ENCODE peak calls at places on chromosomes 13 and 19, in five cellular contexts. A is vagina; K is WERI-Rb-1; E is CD4-positive, alpha-beta memory T cell; M is fibroblast of lung. Q is an unnamed sample.

GRCh38 chr13:20767309-20767943 is 6.3 kb downstream of the EEF1AKMT1 start:
- DNase-seq in A (no peak), K (no peak), E (no peak), M (no peak), Q (no peak)

GRCh38 chr19:48760514-48761221 is 5.3 kb downstream of the FGF21 start:
- DNase-seq in A (no peak), K (no peak), E (no peak), M (no peak), Q (no peak)

GRCh38 chr13:40315416-40316064 is 350.9 kb downstream of the FOXO1 start:
- DNase-seq in A (no peak), K (no peak), E (peak; percentile 73), M (no peak), Q (peak; percentile 24)

GRCh38 chr13:73754727-73755292 is 379.4 kb downstream of the KLF12 start:
- DNase-seq in A (no peak), K (peak; percentile 20), E (peak; percentile 42), M (peak; percentile 73), Q (no peak)

GRCh38 chr13:44312898-44313551 is 60.6 kb upstream of the SERP2 start:
- DNase-seq in A (no peak), K (no peak), E (no peak), M (peak; percentile 92), Q (no peak)

GRCh38 chr19:31282346-31282745 is 66.9 kb downstream of the TSHZ3 start:
- DNase-seq in A (no peak), K (no peak), E (no peak), M (no peak), Q (no peak)

GRCh38 chr19:33499248-33499647 is 22.3 kb downstream of the PEPD start:
- DNase-seq in A (no peak), K (no peak), E (no peak), M (no peak), Q (no peak)

GRCh38 chr19:3243851-3244700 is 19.6 kb downstream of the CELF5 start:
- DNase-seq in A (no peak), K (no peak), E (peak; percentile 42), M (peak; percentile 56), Q (peak; percentile 55)

GRCh38 chr19:6685482-6685881 is 15.5 kb upstream of the TNFSF14 start:
- DNase-seq in A (no peak), K (no peak), E (no peak), M (no peak), Q (no peak)

GRCh38 chr19:40519352-40520322 is 52.8 kb downstream of the SPTBN4 start:
- DNase-seq in A (no peak), K (peak; percentile 51), E (no peak), M (peak; percentile 45), Q (no peak)

GRCh38 chr19:15381429-15381828 is 1.8 kb upstream of the AKAP8 start:
- DNase-seq in A (no peak), K (no peak), E (no peak), M (no peak), Q (no peak)

GRCh38 chr19:36172852-36173251 is 20.6 kb upstream of the COX7A1 start:
- DNase-seq in A (no peak), K (no peak), E (no peak), M (no peak), Q (no peak)

GRCh38 chr13:75544681-75545333 is 4.8 kb upstream of the UCHL3 start:
- DNase-seq in A (no peak), K (no peak), E (no peak), M (peak; percentile 88), Q (no peak)

GRCh38 chr13:75541287-75541686 is 3.6 kb upstream of the COMMD6 start:
- DNase-seq in A (no peak), K (no peak), E (no peak), M (no peak), Q (no peak)

GRCh38 chr13:75547917-75548316 is 1.7 kb upstream of the UCHL3 start:
- DNase-seq in A (no peak), K (no peak), E (no peak), M (no peak), Q (no peak)

GRCh38 chr13:75537401-75538365 is at the start of gene COMMD6:
- DNase-seq in A (no peak), K (peak; percentile 81), E (peak; percentile 69), M (peak; percentile 92), Q (peak; percentile 53)

DNA sequence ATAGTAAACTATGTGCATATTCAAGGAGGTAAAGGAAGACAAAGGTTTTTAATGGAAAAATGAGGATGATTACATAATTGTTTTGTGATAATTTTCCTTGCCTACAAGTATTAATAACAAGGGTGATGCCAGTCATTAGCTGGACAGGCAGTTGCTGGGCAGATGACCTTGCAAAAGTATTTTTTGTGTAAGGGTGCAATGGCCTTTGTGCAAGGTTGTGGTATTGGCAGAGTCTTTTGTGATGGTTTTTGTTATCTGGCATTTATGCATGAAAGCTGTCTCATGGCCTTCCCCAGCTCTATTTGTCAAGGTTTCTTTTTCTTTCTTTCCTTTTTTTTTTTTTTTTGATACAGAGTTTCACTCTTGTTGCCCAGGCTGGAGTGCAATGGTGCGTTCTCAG is 4.3 kb upstream of the COMMD6 start:
- DNase-seq in A (no peak), K (no peak), E (no peak), M (no peak), Q (no peak)
- H3K27ac ChIP-seq in A (no peak overlapping the region), K (no peak overlapping the region), E (no peak overlapping the region), M (no peak overlapping the region), Q (no peak overlapping the region)

GRCh38 chr19:2037676-2038255 is 13.3 kb downstream of the MKNK2 start:
- DNase-seq in A (no peak), K (no peak), E (no peak), M (no peak), Q (no peak)
- H3K27ac ChIP-seq in A (no peak overlapping the region), K (no peak overlapping the region), E (no peak overlapping the region), M (no peak overlapping the region), Q (no peak overlapping the region)

GRCh38 chr19:782195-783043 is 14.8 kb upstream of the PTBP1 start:
- DNase-seq in A (no peak), K (no peak), E (no peak), M (peak; percentile 33), Q (no peak)
- H3K27ac ChIP-seq in A (peak overlapping the region; percentile 27), K (no peak overlapping the region), E (no peak overlapping the region), M (peak overlapping the region; percentile 39), Q (no peak overlapping the region)

GRCh38 chr19:51709575-51709974 is 14.2 kb downstream of the HAS1 start:
- DNase-seq in A (no peak), K (no peak), E (no peak), M (no peak), Q (no peak)

GRCh38 chr19:51708811-51709210 is 15.0 kb downstream of the HAS1 start:
- DNase-seq in A (no peak), K (no peak), E (no peak), M (no peak), Q (no peak)

GRCh38 chr19:51712461-51713081 is 11.2 kb downstream of the HAS1 start:
- DNase-seq in A (no peak), K (peak; percentile 62), E (no peak), M (peak; percentile 27), Q (no peak)

GRCh38 chr19:51711702-51712101 is 12.1 kb downstream of the HAS1 start:
- DNase-seq in A (no peak), K (no peak), E (no peak), M (no peak), Q (no peak)

GRCh38 chr19:51710163-51710562 is 13.6 kb downstream of the HAS1 start:
- DNase-seq in A (no peak), K (no peak), E (no peak), M (no peak), Q (no peak)
- H3K27ac ChIP-seq in A (no peak overlapping the region), K (no peak overlapping the region), E (no peak overlapping the region), M (no peak overlapping the region), Q (no peak overlapping the region)

DNA sequence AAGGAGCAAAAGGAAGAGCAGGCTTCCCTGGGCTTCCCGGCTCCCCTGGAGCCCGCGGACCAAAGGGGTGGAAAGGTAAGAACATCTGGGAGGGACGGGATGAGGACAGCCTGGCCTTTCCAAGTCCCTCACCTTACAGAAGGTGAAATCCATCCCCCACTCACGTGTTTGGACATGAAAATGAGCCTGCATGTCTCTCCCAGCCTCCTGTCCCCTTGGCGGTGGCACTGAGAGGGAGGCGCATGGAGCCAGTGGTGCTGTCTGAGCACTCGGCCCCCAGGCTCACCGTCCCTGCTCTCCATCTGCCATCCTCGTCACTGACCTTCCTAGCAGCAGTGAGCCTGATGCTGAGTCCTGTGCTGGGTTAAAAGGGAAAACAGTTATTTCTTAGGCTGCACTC is 104.2 kb downstream of the RAB20 start:
- DNase-seq in A (no peak), K (no peak), E (no peak), M (no peak), Q (no peak)
- H3K27ac ChIP-seq in A (no peak overlapping the region), K (no peak overlapping the region), E (no peak overlapping the region), M (no peak overlapping the region), Q (no peak overlapping the region)

GRCh38 chr13:30746816-30747215 is 11.5 kb downstream of the ALOX5AP start:
- DNase-seq in A (no peak), K (no peak), E (no peak), M (no peak), Q (no peak)
- H3K27ac ChIP-seq in A (no peak overlapping the region), K (no peak overlapping the region), E (no peak overlapping the region), M (no peak overlapping the region), Q (no peak overlapping the region)

Q was measured in CD4-positive, alpha-beta T cell.